ENCODE peak calls at places on chromosomes 12 and 14, in nine cellular contexts. N is type B pancreatic cell, K is posterior cingulate gyrus, I is GM23338, P is hypothalamus, O is D341Med, R is cardiac muscle cell, D is NCI-H1105, X is anterior cingulate cortex. M is an unnamed sample.

GRCh38 chr12:64610660-64611429 is 550 bp downstream of the RASSF3 start:
- DNase-seq in N (peak), K (no peak), I (peak), P (no peak), O (peak), R (peak), D (peak), X (peak), M (no peak)

GRCh38 chr14:93962701-93963601 is 13.4 kb downstream of the ASB2 start:
- DNase-seq in N (no peak), K (no peak), I (no peak), P (no peak), O (no peak), R (no peak), D (no peak), X (no peak), M (no peak)

GRCh38 chr12:124904306-124905098 is 9.9 kb downstream of the UBC start:
- DNase-seq in N (no peak), K (peak), I (no peak), P (peak), O (no peak), R (peak), D (no peak), X (peak), M (peak)

GRCh38 chr12:484096-484495 is 24.4 kb downstream of the B4GALNT3 start:
- DNase-seq in N (no peak), K (no peak), I (no peak), P (no peak), O (no peak), R (no peak), D (no peak), X (no peak), M (no peak)

GRCh38 chr12:117044790-117045174 is 54.4 kb downstream of the TESC start:
- DNase-seq in N (no peak), K (no peak), I (no peak), P (no peak), O (no peak), R (no peak), D (no peak), X (no peak), M (no peak)

GRCh38 chr14:103188691-103189480 is 65.6 kb downstream of the TNFAIP2 start:
- DNase-seq in N (no peak), K (no peak), I (peak), P (no peak), O (no peak), R (peak), D (no peak), X (no peak), M (no peak)

GRCh38 chr14:71574976-71575375 is 357.3 kb upstream of the RGS6 start:
- DNase-seq in N (no peak), K (no peak), I (peak), P (no peak), O (no peak), R (peak), D (no peak), X (no peak), M (peak)

GRCh38 chr12:25958254-25959068 is at the start of gene RASSF8:
- DNase-seq in N (peak), K (peak), I (peak), P (peak), O (peak), R (peak), D (peak), X (peak), M (peak)

GRCh38 chr12:104549820-104550480 is 93.2 kb downstream of the CHST11 start:
- DNase-seq in N (no peak), K (no peak), I (no peak), P (no peak), O (no peak), R (no peak), D (no peak), X (no peak), M (no peak)

GRCh38 chr14:45491914-45492313 is 238.9 kb upstream of the MIS18BP1 start:
- DNase-seq in N (no peak), K (no peak), I (no peak), P (no peak), O (no peak), R (no peak), D (no peak), X (no peak), M (no peak)

GRCh38 chr12:123233505-123234299 is 466 bp downstream of the MTRFR start:
- DNase-seq in N (no peak), K (no peak), I (peak), P (no peak), O (no peak), R (no peak), D (no peak), X (no peak), M (no peak)

GRCh38 chr14:38208825-38209562 is 1.3 kb downstream of the SSTR1 start:
- DNase-seq in N (peak), K (peak), I (peak), P (peak), O (peak), R (peak), D (no peak), X (peak), M (no peak)

GRCh38 chr12:80690090-80690489 is 17.3 kb upstream of the MYF6 start:
- DNase-seq in N (no peak), K (no peak), I (no peak), P (no peak), O (no peak), R (no peak), D (no peak), X (no peak), M (no peak)

GRCh38 chr12:3116106-3116898 is 39.1 kb downstream of the TSPAN9 start:
- DNase-seq in N (no peak), K (no peak), I (no peak), P (no peak), O (no peak), R (no peak), D (no peak), X (no peak), M (no peak)

GRCh38 chr12:109870648-109871047 is 9.7 kb downstream of the GLTP start:
- DNase-seq in N (no peak), K (no peak), I (no peak), P (no peak), O (peak), R (no peak), D (no peak), X (no peak), M (no peak)

GRCh38 chr12:116385486-116386217 is 108.2 kb upstream of the MED13L start:
- DNase-seq in N (no peak), K (no peak), I (peak), P (no peak), O (no peak), R (no peak), D (no peak), X (no peak), M (no peak)

GRCh38 chr12:85350356-85350755 is 70.3 kb downstream of the ALX1 start:
- DNase-seq in N (no peak), K (no peak), I (no peak), P (no peak), O (peak), R (peak), D (no peak), X (no peak), M (no peak)

GRCh38 chr14:64979336-64980074 is 7.2 kb upstream of the FNTB start:
- DNase-seq in N (no peak), K (no peak), I (peak), P (no peak), O (no peak), R (peak), D (no peak), X (no peak), M (no peak)

GRCh38 chr12:84131076-84131475 is 781.5 kb downstream of the SLC6A15 start:
- DNase-seq in N (no peak), K (no peak), I (no peak), P (no peak), O (no peak), R (no peak), D (no peak), X (no peak), M (no peak)

GRCh38 chr12:3882896-3883564 is 9.8 kb upstream of the PARP11 start:
- DNase-seq in N (no peak), K (no peak), I (peak), P (no peak), O (peak), R (peak), D (no peak), X (no peak), M (peak)

GRCh38 chr12:109577311-109577710 is 3.7 kb downstream of the MVK start:
- DNase-seq in N (no peak), K (no peak), I (no peak), P (no peak), O (no peak), R (no peak), D (no peak), X (no peak), M (no peak)

GRCh38 chr14:42224053-42224888 is 617.6 kb downstream of the LRFN5 start:
- DNase-seq in N (no peak), K (peak), I (peak), P (peak), O (peak), R (peak), D (peak), X (peak), M (peak)

GRCh38 chr12:89884917-89885316 is 176.3 kb upstream of the ATP2B1 start:
- DNase-seq in N (no peak), K (no peak), I (no peak), P (no peak), O (no peak), R (no peak), D (no peak), X (no peak), M (no peak)

GRCh38 chr12:106345739-106346138 is 11.8 kb upstream of the POLR3B start:
- DNase-seq in N (no peak), K (peak), I (peak), P (peak), O (peak), R (peak), D (no peak), X (peak), M (peak)

GRCh38 chr12:21941522-21942376 is 523 bp upstream of the ABCC9 start:
- DNase-seq in N (no peak), K (no peak), I (peak), P (no peak), O (peak), R (peak), D (no peak), X (peak), M (no peak)

GRCh38 chr12:115852054-115852453 is 425.4 kb downstream of the MED13L start:
- DNase-seq in N (no peak), K (no peak), I (no peak), P (no peak), O (no peak), R (no peak), D (no peak), X (no peak), M (no peak)

GRCh38 chr12:13462450-13462849 is 265.9 kb downstream of the EMP1 start:
- DNase-seq in N (no peak), K (no peak), I (no peak), P (no peak), O (no peak), R (no peak), D (no peak), X (no peak), M (no peak)

GRCh38 chr14:75399819-75400678 is 27.8 kb upstream of the JDP2 start:
- DNase-seq in N (no peak), K (peak), I (no peak), P (peak), O (peak), R (no peak), D (peak), X (peak), M (peak)

GRCh38 chr14:75609606-75610476 is 31.4 kb downstream of the FLVCR2 start:
- DNase-seq in N (no peak), K (no peak), I (no peak), P (no peak), O (no peak), R (no peak), D (no peak), X (no peak), M (no peak)

GRCh38 chr14:21833836-21834235 is 160.2 kb upstream of the OR4E1 start:
- DNase-seq in N (no peak), K (no peak), I (no peak), P (no peak), O (no peak), R (no peak), D (no peak), X (no peak), M (no peak)

GRCh38 chr14:59657769-59658168 is 81.2 kb upstream of the CCDC175 start:
- DNase-seq in N (no peak), K (no peak), I (peak), P (no peak), O (no peak), R (no peak), D (no peak), X (no peak), M (no peak)

GRCh38 chr14:51014625-51015024 is 70.3 kb upstream of the PYGL start:
- DNase-seq in N (no peak), K (no peak), I (no peak), P (no peak), O (no peak), R (no peak), D (no peak), X (no peak), M (no peak)

GRCh38 chr12:124337628-124338027 is 42.7 kb downstream of the RFLNA start:
- DNase-seq in N (no peak), K (peak), I (no peak), P (no peak), O (no peak), R (no peak), D (no peak), X (peak), M (no peak)

M was measured in SK-MEL-5.